ENCODE peak calls at places on chromosome 22, in eight cellular contexts. V is choroid plexus epithelial cell, S is sigmoid colon, A is neural crest cell, W is fibroblast of lung, C is IMR-90, Q is tibial artery, O is SK-N-SH. Z is an unnamed sample.

GRCh38 chr22:43481528-43482309 is 69.9 kb downstream of the MPPED1 start:
- DNase-seq in Q (no peak), S (no peak), W (no peak), V (no peak), A (no peak), O (no peak), C (no peak), Z (peak; percentile 3)

GRCh38 chr22:40243891-40244290 is 66.2 kb downstream of the TNRC6B start:
- DNase-seq in Q (no peak), O (no peak), C (no peak), S (no peak), W (no peak), V (no peak), A (no peak), Z (no peak)

GRCh38 chr22:17994424-17995108 is 29.8 kb downstream of the MICAL3 start:
- DNase-seq in O (no peak), V (no peak), Q (no peak), A (no peak), W (no peak), C (no peak), S (peak; percentile 14), Z (no peak)

GRCh38 chr22:46390652-46391301 is 55.3 kb downstream of the TRMU start:
- DNase-seq in A (no peak), W (peak; percentile 24), Q (peak; percentile 75), V (peak; percentile 63), O (peak; percentile 81), C (peak; percentile 65), S (no peak), Z (no peak)

GRCh38 chr22:31248965-31249940 is 37.2 kb downstream of the LIMK2 start:
- DNase-seq in Q (no peak), V (no peak), O (no peak), S (peak; percentile 33), W (peak; percentile 62), A (no peak), C (no peak), Z (peak; percentile 48)

GRCh38 chr22:43880743-43881055 is 11.1 kb downstream of the PNPLA5 start:
- DNase-seq in S (no peak), O (no peak), W (no peak), C (no peak), Q (no peak), A (no peak), V (no peak), Z (no peak)

GRCh38 chr22:20646906-20647305 is 127.0 kb upstream of the SERPIND1 start:
- DNase-seq in O (no peak), A (no peak), Q (no peak), W (no peak), V (no peak), C (no peak), S (no peak), Z (no peak)

GRCh38 chr22:40585205-40585778 is 51.2 kb downstream of the MRTFA start:
- DNase-seq in A (no peak), Q (no peak), O (no peak), W (no peak), V (no peak), S (no peak), C (no peak), Z (no peak)

GRCh38 chr22:46631113-46631512 is 10.9 kb downstream of the GRAMD4 start:
- DNase-seq in W (no peak), Q (no peak), C (no peak), S (no peak), A (no peak), O (no peak), V (no peak), Z (no peak)

GRCh38 chr22:26893711-26894110 is 236.3 kb downstream of the MIAT start:
- DNase-seq in V (no peak), W (no peak), Q (no peak), O (no peak), S (no peak), A (no peak), C (no peak), Z (no peak)

GRCh38 chr22:33796494-33796893 is 123.8 kb downstream of the LARGE1 start:
- DNase-seq in Q (no peak), W (no peak), A (no peak), C (no peak), S (no peak), O (no peak), V (no peak), Z (no peak)

GRCh38 chr22:20403779-20404140 is 9.8 kb downstream of the ZNF74 start:
- DNase-seq in V (no peak), O (no peak), C (no peak), S (no peak), A (no peak), Q (peak; percentile 40), W (no peak), Z (no peak)

GRCh38 chr22:20437253-20438065 is at the start of gene SCARF2:
- DNase-seq in V (peak; percentile 57), O (peak; percentile 98), A (peak; percentile 60), C (peak; percentile 62), Q (peak; percentile 83), S (peak; percentile 84), W (peak; percentile 73), Z (no peak)

GRCh38 chr22:46545041-46545796 is 7.8 kb upstream of the CELSR1 start:
- DNase-seq in W (no peak), S (no peak), Q (no peak), V (no peak), C (peak; percentile 18), O (no peak), A (no peak), Z (no peak)

GRCh38 chr22:25853902-25854301 is 111.9 kb downstream of the MYO18B start:
- DNase-seq in V (peak; percentile 1), Q (no peak), O (peak; percentile 48), W (no peak), C (no peak), S (no peak), A (no peak), Z (peak; percentile 6)
- TF ChIP-seq CTCF in V (no peak), Q (no peak), O (no peak), W (no peak), C (no peak), S (no peak), A (peak; percentile 56), Z (peak; percentile 21)

DNA sequence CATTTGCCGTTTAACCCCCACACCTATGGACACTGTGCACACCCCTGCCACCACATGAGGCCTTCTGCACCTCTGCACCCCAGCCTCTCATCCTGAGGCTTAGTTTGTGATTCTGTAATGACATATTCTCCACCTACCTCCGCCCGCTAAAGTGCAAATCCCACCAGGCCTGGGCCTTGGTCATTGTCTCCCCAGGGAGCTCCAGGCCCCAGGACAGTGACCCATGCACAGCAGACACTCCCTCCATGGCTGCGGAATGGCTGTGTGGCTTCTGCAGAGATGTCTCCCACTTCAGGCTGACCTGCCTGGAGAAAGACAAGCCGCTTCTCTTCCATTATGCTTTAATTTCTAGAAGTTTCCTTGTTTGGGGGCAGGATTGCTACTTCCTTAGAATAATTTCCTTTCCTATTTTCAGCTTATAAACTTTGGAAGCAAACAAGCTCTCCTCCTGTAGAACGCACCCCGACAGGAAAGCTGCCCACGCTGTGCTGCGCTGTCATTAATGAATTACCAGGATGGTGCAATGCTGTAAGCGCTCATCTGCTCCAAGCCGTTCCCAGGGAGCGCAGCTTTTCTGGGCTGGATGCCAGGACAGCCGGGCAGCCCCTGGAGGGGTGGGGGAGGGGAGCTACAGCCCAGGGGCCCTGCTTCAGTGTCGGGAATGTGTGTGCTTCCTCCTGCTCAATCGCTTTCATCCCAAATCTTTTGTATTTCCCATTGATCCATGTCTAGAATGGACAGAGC is 618.0 kb downstream of the BRD1 start:
- DNase-seq in A (no peak), C (no peak), W (no peak), V (no peak), S (peak; percentile 30), Q (peak; percentile 39), O (peak; percentile 54), Z (no peak)
- TF ChIP-seq CTCF in A (no peak), C (no peak), W (no peak), V (no peak), S (no peak), Q (no peak), O (no peak), Z (no peak)

DNA sequence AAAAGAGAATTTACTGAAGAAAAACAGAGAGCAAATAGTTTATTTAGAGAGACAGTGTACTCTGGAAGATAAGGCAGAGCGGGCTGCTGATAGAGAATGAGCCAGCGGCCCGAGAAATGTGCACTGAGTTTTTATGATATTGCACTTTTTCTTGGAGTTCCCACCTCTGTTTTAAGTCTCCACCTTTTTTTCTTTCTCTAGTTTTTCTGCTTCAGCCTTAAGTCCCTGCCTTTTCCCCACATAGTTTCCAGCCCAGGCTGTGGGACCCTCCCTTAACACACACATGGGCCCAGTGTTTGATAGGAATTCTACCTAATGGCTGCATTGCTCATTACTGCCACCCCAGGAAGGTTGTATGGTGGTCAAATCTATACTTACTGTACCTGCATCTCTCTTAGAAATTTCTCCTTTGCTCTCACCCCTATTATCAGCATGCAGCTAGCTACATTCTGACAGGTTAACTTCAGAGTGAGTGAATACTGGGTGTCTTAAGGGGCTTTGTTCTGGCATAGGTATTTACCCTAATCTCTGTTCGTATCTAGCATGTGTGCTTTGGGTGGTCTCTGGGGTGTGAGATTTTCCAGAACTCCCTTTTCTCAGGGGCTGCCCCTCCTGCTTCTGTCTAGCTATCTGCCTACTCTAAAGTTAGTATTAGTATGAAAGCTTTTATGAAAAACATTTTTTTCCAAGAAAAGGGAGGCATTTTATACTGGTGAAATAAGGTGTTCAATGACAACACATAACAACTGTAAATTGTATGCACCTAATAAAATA is 127.3 kb upstream of the TOP3B start:
- DNase-seq in C (no peak), S (no peak), O (no peak), A (no peak), Q (no peak), V (no peak), W (no peak), Z (no peak)
- TF ChIP-seq CTCF in C (no peak), S (no peak), O (no peak), A (peak; percentile 36), Q (no peak), V (peak; percentile 25), W (no peak), Z (no peak)

GRCh38 chr22:22404598-22405284 is 103.8 kb downstream of the ZNF280B start:
- DNase-seq in S (no peak), A (no peak), Q (no peak), W (no peak), C (no peak), V (no peak), O (no peak), Z (no peak)

GRCh38 chr22:22403306-22403705 is 105.2 kb downstream of the ZNF280B start:
- DNase-seq in W (no peak), V (no peak), C (no peak), S (no peak), A (no peak), O (no peak), Q (no peak), Z (no peak)

GRCh38 chr22:22401381-22401780 is 107.2 kb downstream of the ZNF280B start:
- DNase-seq in C (no peak), V (no peak), A (no peak), O (no peak), S (no peak), Q (no peak), W (no peak), Z (no peak)

GRCh38 chr22:22406445-22406844 is 102.1 kb downstream of the ZNF280B start:
- DNase-seq in W (no peak), S (no peak), Q (no peak), C (no peak), V (no peak), O (no peak), A (no peak), Z (no peak)

DNA sequence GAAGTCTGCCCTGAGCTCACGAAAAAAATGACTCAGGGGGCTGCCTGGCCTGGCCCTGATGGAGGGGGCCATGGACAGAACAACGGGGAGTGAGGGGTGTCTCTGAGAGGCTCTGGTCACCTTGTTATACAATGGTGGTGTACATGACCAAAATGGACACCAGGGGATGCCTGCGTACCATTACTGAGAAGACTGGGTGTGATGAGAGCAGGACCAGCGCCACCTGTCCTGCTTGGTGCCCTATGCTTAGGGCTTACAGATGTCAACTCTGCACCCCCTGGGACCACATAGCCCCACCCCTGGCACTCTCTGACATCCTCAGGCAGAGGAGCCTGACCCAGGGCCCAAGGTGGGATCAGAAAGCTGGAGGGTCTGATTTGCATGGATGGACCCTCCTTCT is 104.8 kb downstream of the ZNF280B start:
- DNase-seq in C (no peak), S (no peak), O (no peak), Q (no peak), V (no peak), A (no peak), W (no peak), Z (no peak)
- TF ChIP-seq CTCF in C (no peak), S (no peak), O (no peak), Q (no peak), V (no peak), A (no peak), W (no peak), Z (no peak)

Z was measured in MCF 10A.